ENCODE peak calls at places on chromosome 4, in four cellular contexts. One of them, this sample, is unnamed. For H3K36me3, the result is how much of the 10 kb centered on the place peaks cover.

GRCh38 chr4:84661191-84661944 is 78.4 kb downstream of the CDS1 start:
- DNase-seq in Karpas-422: no peak
- DNase-seq in small intestine: peak
- DNase-seq in neuronal stem cell: no peak
- DNase-seq in this sample: no peak

GRCh38 chr4:30875659-30876269 is 155.6 kb downstream of the PCDH7 start:
- DNase-seq in Karpas-422: no peak
- DNase-seq in small intestine: no peak
- DNase-seq in neuronal stem cell: no peak
- DNase-seq in this sample: no peak

GRCh38 chr4:54094449-54094848 is 5.5 kb upstream of the GSX2 start:
- DNase-seq in Karpas-422: no peak
- DNase-seq in small intestine: no peak
- DNase-seq in neuronal stem cell: no peak
- DNase-seq in this sample: no peak

GRCh38 chr4:54586343-54586953 is 71.3 kb upstream of the KIT start:
- DNase-seq in Karpas-422: no peak
- DNase-seq in small intestine: peak
- DNase-seq in neuronal stem cell: no peak
- DNase-seq in this sample: no peak

GRCh38 chr4:175891231-175891630 is 79.2 kb upstream of the GPM6A start:
- DNase-seq in Karpas-422: no peak
- DNase-seq in small intestine: no peak
- DNase-seq in neuronal stem cell: no peak
- DNase-seq in this sample: no peak

GRCh38 chr4:138595731-138596465 is 353.7 kb upstream of the SLC7A11 start:
- DNase-seq in Karpas-422: peak
- DNase-seq in small intestine: no peak
- DNase-seq in neuronal stem cell: no peak
- DNase-seq in this sample: peak

GRCh38 chr4:8325284-8325973 is 55.9 kb downstream of the HTRA3 start:
- DNase-seq in Karpas-422: no peak
- DNase-seq in small intestine: no peak
- DNase-seq in neuronal stem cell: no peak
- DNase-seq in this sample: no peak

GRCh38 chr4:36854554-36854953 is 390.0 kb upstream of the NWD2 start:
- DNase-seq in Karpas-422: no peak
- DNase-seq in small intestine: no peak
- DNase-seq in neuronal stem cell: no peak
- DNase-seq in this sample: no peak

GRCh38 chr4:157013656-157014055 is 42.1 kb upstream of the PDGFC start:
- DNase-seq in Karpas-422: no peak
- DNase-seq in small intestine: no peak
- DNase-seq in neuronal stem cell: no peak
- DNase-seq in this sample: no peak

GRCh38 chr4:130808492-130808891 is 1712.5 kb downstream of the C4orf33 start:
- DNase-seq in Karpas-422: peak
- DNase-seq in small intestine: peak
- DNase-seq in neuronal stem cell: no peak
- DNase-seq in this sample: no peak

GRCh38 chr4:53552711-53553110 is 38.6 kb downstream of the LNX1 start:
- DNase-seq in Karpas-422: no peak
- DNase-seq in small intestine: no peak
- DNase-seq in neuronal stem cell: no peak
- DNase-seq in this sample: no peak

GRCh38 chr4:113969935-113970334 is 9.5 kb downstream of the ARSJ start:
- DNase-seq in Karpas-422: no peak
- DNase-seq in small intestine: no peak
- DNase-seq in neuronal stem cell: no peak
- DNase-seq in this sample: no peak

GRCh38 chr4:175531405-175532091 is 280.5 kb downstream of the GPM6A start:
- DNase-seq in Karpas-422: no peak
- DNase-seq in small intestine: no peak
- DNase-seq in neuronal stem cell: no peak
- DNase-seq in this sample: no peak

GRCh38 chr4:166903408-166903807 is 330.9 kb downstream of the SPOCK3 start:
- DNase-seq in Karpas-422: no peak
- DNase-seq in small intestine: no peak
- DNase-seq in neuronal stem cell: no peak
- DNase-seq in this sample: no peak

GRCh38 chr4:16598241-16599224 is 299.9 kb downstream of the LDB2 start:
- DNase-seq in Karpas-422: no peak
- DNase-seq in small intestine: no peak
- DNase-seq in neuronal stem cell: no peak
- DNase-seq in this sample: no peak

GRCh38 chr4:115781528-115782146 is 668.2 kb upstream of the NDST4 start:
- DNase-seq in Karpas-422: peak
- DNase-seq in small intestine: no peak
- DNase-seq in neuronal stem cell: no peak
- DNase-seq in this sample: no peak

GRCh38 chr4:159764343-159764952 is 661.6 kb downstream of the RAPGEF2 start:
- DNase-seq in Karpas-422: peak
- DNase-seq in small intestine: peak
- DNase-seq in neuronal stem cell: peak
- DNase-seq in this sample: peak

GRCh38 chr4:78557841-78558240 is 6.3 kb downstream of the ANXA3 start:
- DNase-seq in Karpas-422: no peak
- DNase-seq in small intestine: no peak
- DNase-seq in neuronal stem cell: no peak
- DNase-seq in this sample: no peak

GRCh38 chr4:36414248-36414647 is 132.8 kb downstream of the DTHD1 start:
- DNase-seq in Karpas-422: peak
- DNase-seq in small intestine: peak
- DNase-seq in neuronal stem cell: no peak
- DNase-seq in this sample: no peak

GRCh38 chr4:83850435-83850834 is 314.5 kb downstream of the GPAT3 start:
- DNase-seq in Karpas-422: no peak
- DNase-seq in small intestine: no peak
- DNase-seq in neuronal stem cell: no peak
- DNase-seq in this sample: no peak

DNA sequence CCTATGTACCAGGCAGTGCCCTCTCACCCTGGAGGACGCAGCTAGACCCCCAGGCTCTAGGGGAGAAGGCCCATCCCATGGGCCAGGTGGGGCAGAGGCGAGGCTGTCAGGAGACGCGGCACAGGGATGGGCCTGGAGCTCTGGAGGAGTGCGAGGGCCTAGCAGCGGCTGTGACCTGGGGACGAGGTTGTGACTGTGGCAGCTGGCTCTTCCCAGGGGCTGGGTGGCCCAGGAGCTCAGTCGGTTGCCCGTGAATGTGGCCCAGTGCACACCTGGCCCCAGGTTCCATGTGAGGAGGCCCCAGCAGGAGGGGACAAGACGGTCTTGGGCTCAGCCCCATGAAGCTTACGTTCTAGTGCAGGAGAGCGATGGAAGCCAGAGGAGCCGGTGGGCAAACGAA is 31.0 kb upstream of the ADRA2C start:
- DNase-seq in Karpas-422: no peak
- DNase-seq in small intestine: no peak
- DNase-seq in neuronal stem cell: no peak
- DNase-seq in this sample: no peak
- H3K27ac ChIP-seq in Karpas-422: no peak
- H3K27ac ChIP-seq in small intestine: no peak
- H3K27ac ChIP-seq in neuronal stem cell: no peak
- H3K27ac ChIP-seq in this sample: no peak

GRCh38 chr4:77022581-77023133 is 53.1 kb downstream of the CCNI start:
- DNase-seq in Karpas-422: no peak
- DNase-seq in small intestine: no peak
- DNase-seq in neuronal stem cell: peak
- DNase-seq in this sample: no peak
- H3K36me3 ChIP-seq in Karpas-422: under half
- H3K36me3 ChIP-seq in small intestine: under half
- H3K36me3 ChIP-seq in neuronal stem cell: under half
- H3K36me3 ChIP-seq in this sample: under half

GRCh38 chr4:119209077-119209476 is 3.4 kb upstream of the USP53 start:
- DNase-seq in Karpas-422: no peak
- DNase-seq in small intestine: peak
- DNase-seq in neuronal stem cell: no peak
- DNase-seq in this sample: no peak
- H3K27ac ChIP-seq in Karpas-422: no peak
- H3K27ac ChIP-seq in small intestine: no peak
- H3K27ac ChIP-seq in neuronal stem cell: no peak
- H3K27ac ChIP-seq in this sample: no peak

GRCh38 chr4:155122382-155122781 is 86.1 kb upstream of the NPY2R start:
- DNase-seq in Karpas-422: no peak
- DNase-seq in small intestine: no peak
- DNase-seq in neuronal stem cell: no peak
- DNase-seq in this sample: no peak

GRCh38 chr4:155120536-155120935 is 87.9 kb upstream of the NPY2R start:
- DNase-seq in Karpas-422: no peak
- DNase-seq in small intestine: no peak
- DNase-seq in neuronal stem cell: no peak
- DNase-seq in this sample: no peak

DNA sequence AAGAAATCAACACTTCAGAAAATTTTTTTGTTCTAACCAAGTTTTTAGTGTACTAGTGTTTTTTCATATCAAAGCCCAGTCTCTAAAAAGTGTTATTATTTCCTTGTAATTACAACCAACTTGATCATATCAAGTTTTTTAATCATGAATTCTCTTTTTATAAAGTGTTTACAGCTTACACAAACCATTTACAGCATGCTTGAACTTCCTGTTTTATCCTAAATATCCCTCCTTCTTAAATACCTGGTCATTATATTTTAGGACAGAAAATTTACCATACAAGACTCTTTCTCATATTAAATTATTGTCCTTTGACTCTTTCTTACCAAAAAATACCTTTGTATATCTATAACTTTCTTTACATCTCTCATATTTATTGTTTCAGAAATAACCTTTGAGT is 89.4 kb upstream of the NPY2R start:
- DNase-seq in Karpas-422: no peak
- DNase-seq in small intestine: no peak
- DNase-seq in neuronal stem cell: no peak
- DNase-seq in this sample: no peak
- H3K36me3 ChIP-seq in Karpas-422: under half
- H3K36me3 ChIP-seq in small intestine: under half
- H3K36me3 ChIP-seq in neuronal stem cell: under half
- H3K36me3 ChIP-seq in this sample: under half

GRCh38 chr4:25172964-25173917 is 13.0 kb upstream of the SEPSECS start:
- DNase-seq in Karpas-422: no peak
- DNase-seq in small intestine: no peak
- DNase-seq in neuronal stem cell: no peak
- DNase-seq in this sample: peak
- H3K27ac ChIP-seq in Karpas-422: no peak
- H3K27ac ChIP-seq in small intestine: no peak
- H3K27ac ChIP-seq in neuronal stem cell: no peak
- H3K27ac ChIP-seq in this sample: no peak